ENCODE peak calls at places on chromosomes 4 and X, in six cellular contexts. I is tibial nerve, D is gastrocnemius medialis, T is transverse colon, M is body of pancreas, U is A549. E is an unnamed sample.
A peak's percentile ranks its signal among the peaks of the same experiment; 100 is the strongest.

GRCh38 chr4:4582653-4583052 is 40.8 kb upstream of the STX18 start:
- DNase-seq in U (no peak), T (no peak), D (no peak), I (no peak), M (no peak), E (no peak)

GRCh38 chr4:139410312-139410711 is 43.6 kb upstream of the RAB33B start:
- DNase-seq in U (no peak), T (no peak), D (no peak), I (no peak), M (no peak), E (no peak)

GRCh38 chr4:173243321-173243720 is 74.7 kb downstream of the GALNT7 start:
- DNase-seq in U (peak; percentile 9), M (no peak), D (no peak), T (no peak), I (no peak), E (no peak)

GRCh38 chr4:71201817-71202576 is 136.8 kb upstream of the SLC4A4 start:
- DNase-seq in I (no peak), D (no peak), T (no peak), M (no peak), U (no peak), E (no peak)

GRCh38 chr4:48030470-48030869 is 13.9 kb downstream of the NIPAL1 start:
- DNase-seq in D (no peak), I (no peak), U (no peak), M (no peak), T (no peak), E (no peak)

GRCh38 chr4:4254666-4255065 is 6.6 kb upstream of the TMEM128 start:
- DNase-seq in D (no peak), I (no peak), M (no peak), T (no peak), U (no peak), E (peak; percentile 84)

GRCh38 chr4:51855270-51855669 is 12.3 kb downstream of the DCUN1D4 start:
- DNase-seq in I (no peak), T (no peak), M (no peak), U (no peak), D (no peak), E (no peak)

GRCh38 chr4:20687894-20688293 is 12.4 kb upstream of the PACRGL start:
- DNase-seq in D (no peak), M (no peak), U (no peak), T (no peak), I (no peak), E (no peak)

GRCh38 chr4:146335763-146336412 is 121.5 kb downstream of the REELD1 start:
- DNase-seq in T (no peak), U (no peak), M (no peak), I (no peak), D (no peak), E (no peak)

GRCh38 chrX:148659481-148659880 is 159.1 kb downstream of the AFF2 start:
- DNase-seq in U (no peak), M (no peak), T (no peak), I (no peak), D (no peak), E (no peak)

DNA sequence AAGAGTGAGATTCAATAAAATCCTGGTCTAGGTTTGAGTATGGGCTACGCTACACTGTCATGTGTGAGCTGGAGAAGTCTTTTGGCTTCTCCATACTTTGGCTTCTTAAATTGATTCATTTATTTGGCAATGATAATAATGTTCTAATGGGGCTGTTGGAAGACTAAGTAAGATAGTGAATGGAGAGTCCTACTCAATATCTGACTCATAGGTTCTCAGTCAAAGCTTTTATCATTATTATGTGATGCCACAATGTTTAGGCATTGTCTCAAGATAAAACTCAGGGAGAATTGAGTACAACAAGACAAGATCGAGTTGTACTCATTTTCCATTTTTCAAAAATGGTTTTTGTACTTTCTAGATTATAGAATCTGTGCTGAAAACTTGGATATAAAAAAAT is 92.5 kb upstream of the VEGFC start:
- DNase-seq in M (no peak), I (no peak), T (no peak), U (no peak), D (no peak), E (no peak)
- H3K4me3 ChIP-seq in M (no peak overlapping the region), I (no peak overlapping the region), T (no peak overlapping the region), U (no peak overlapping the region), D (no peak overlapping the region), E (no peak overlapping the region)

DNA sequence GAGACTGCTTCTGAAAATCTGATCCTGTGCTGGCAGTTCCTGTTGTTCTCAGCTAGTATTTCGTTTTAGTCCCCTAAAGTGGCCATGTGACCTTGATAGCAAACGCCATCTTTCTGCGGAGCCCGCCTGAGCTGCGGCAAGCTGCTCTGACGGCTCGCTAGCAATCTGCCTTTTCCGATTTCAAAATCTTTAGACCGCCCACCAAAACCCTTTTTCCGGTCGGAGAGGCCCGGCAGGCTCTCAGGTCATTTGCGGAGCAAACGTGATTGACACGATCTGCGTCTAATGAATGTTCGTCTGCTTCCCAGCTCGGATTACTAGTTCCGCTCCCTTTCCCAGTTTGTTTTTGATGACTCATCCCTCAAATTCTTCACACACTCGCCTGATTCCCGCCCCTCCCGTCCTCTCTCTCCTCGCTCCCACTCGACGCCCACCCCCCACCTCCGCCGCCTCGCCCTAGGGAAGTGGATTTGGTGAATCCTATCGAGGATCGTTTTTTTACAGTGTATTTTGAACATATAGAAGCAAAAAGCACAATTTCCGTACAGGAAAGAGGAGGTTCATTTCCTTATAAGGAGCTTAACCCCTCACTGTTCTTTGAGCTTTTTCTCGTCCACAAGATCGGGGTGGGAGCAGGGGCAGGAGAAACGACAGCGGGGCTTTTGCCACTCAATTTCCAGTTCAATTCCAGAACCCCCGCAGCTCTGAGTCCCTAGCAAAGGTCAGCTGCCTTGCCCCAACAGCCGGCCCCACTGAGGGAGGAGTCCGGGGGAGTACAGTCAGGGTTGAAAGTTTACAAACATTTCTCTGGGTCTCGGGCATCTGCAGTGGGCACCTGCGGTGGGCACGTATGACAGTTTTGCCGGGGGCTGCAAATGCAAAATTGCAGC is 37.5 kb downstream of the NLGN3 start:
- DNase-seq in M (peak; percentile 87), I (peak; percentile 71), D (peak; percentile 91), T (peak; percentile 88), U (peak; percentile 85), E (peak; percentile 74)
- TF ChIP-seq POLR2A in M (peak; percentile 92), I (peak; percentile 77), D (peak; percentile 75), T (peak; percentile 75), U (peak; percentile 69), E (peak; percentile 90)

DNA sequence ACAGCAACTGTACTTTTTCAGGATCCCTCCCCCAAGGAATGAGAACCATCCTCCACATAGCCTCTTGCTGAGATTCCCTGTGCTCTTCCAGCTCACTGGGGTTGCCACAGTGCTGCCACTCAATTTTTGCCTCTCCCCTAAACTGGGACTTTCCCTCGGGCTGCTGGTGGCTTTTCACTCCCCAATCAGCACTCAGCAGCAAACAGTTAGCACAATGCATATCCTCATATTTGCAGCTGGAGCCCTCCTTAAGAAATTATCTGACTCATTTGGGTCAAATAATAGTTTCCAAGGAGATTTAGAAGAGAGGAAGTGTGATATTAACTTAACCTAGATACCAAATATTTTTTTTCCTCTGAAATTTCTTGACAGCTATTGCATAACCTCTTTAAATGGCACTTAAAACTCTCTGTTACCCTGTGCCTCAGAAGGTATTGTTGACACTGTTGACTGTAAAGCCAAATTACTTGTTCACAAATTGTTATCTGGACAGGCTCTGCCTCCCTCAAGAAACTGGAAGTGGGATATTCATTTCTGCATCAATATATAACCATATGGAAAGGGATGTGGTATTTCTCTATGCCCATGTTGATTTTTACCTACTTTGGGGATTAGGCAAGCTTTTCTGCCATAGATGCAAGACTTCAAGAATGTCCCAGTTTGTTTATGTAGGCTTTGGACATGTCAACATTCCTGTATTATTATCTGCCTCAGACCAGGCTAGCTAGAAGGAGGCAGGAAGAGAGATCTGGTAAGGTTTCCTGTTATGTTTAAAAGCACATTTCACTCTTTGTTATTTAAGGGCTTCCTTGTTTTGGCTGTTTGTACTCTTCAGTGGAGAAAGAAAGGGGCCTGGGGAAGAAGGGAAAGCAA is 58.0 kb downstream of the SEPTIN11 start:
- DNase-seq in D (no peak), T (no peak), I (no peak), U (no peak), M (no peak), E (no peak)
- H3K4me1 ChIP-seq in D (peaks cover 12% of the 10 kb centered on the region), T (no peaks in the 10 kb centered on the region), I (peaks cover 18% of the 10 kb centered on the region), U (no peaks in the 10 kb centered on the region), M (peaks cover 15% of the 10 kb centered on the region), E (no peaks in the 10 kb centered on the region)

GRCh38 chr4:94214703-94215360 is 7.2 kb downstream of the SMARCAD1 start:
- DNase-seq in D (no peak), I (no peak), U (no peak), T (no peak), M (no peak), E (no peak)

GRCh38 chr4:94207469-94208224 is at the start of gene SMARCAD1:
- DNase-seq in D (peak; percentile 83), M (peak; percentile 93), U (peak; percentile 61), T (peak; percentile 92), I (peak; percentile 90), E (peak; percentile 85)

GRCh38 chr4:94208268-94208667 is 603 bp downstream of the SMARCAD1 start:
- DNase-seq in D (no peak), T (no peak), M (no peak), I (no peak), U (no peak), E (no peak)

DNA sequence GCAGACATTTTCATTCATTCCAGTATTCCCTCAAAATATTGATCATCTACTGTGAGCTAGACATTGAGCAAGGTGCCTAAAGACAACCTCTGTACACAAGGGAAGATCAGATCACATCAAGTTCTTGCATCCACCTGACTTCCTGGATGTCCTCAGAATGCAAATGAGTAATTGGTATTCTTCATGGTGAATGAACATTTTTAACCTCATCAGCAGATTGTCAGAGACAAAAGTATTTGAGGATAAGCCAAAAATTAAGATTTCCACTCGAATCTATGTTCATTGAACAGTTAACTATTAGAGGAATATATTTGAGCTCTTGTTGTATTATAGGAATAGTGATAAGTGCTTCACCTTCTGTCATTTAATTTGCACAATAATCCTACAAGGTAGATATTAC is 1.3 kb downstream of the SMARCAD1 start:
- DNase-seq in U (no peak), M (no peak), I (no peak), D (no peak), T (no peak), E (no peak)
- H3K4me3 ChIP-seq in U (peak overlapping the region; percentile 81), M (no peak overlapping the region), I (peak overlapping the region; percentile 65), D (no peak overlapping the region), T (no peak overlapping the region), E (no peak overlapping the region)

GRCh38 chr4:115938764-115939443 is 825.5 kb upstream of the NDST4 start:
- DNase-seq in I (no peak), U (no peak), D (no peak), M (no peak), T (no peak), E (no peak)
- TF ChIP-seq POLR2A in I (no peak), U (no peak), D (no peak), M (no peak), T (no peak), E (no peak)

E was measured in right lobe of liver.